ENCODE peak calls at places on chromosome 12, in five cellular contexts. V is HCT116, G is K562, P is H1, D is HepG2. J is an unnamed sample.

GRCh38 chr12:66898700-66899469 is 220.0 kb upstream of the GRIP1 start:
- DNase-seq in V (no peak), G (no peak), P (no peak), D (no peak), J (no peak)

GRCh38 chr12:2294651-2295475 is 242.1 kb downstream of the CACNA1C start:
- DNase-seq in V (no peak), G (no peak), P (no peak), D (no peak), J (no peak)

GRCh38 chr12:127621366-127621765 is 645.6 kb upstream of the TMEM132C start:
- DNase-seq in V (no peak), G (no peak), P (no peak), D (no peak), J (no peak)

GRCh38 chr12:81257952-81258551 is 180.2 kb downstream of the ACSS3 start:
- DNase-seq in V (peak), G (no peak), P (no peak), D (peak), J (peak)

GRCh38 chr12:95265765-95266164 is 48.2 kb downstream of the VEZT start:
- DNase-seq in V (no peak), G (no peak), P (no peak), D (no peak), J (no peak)

GRCh38 chr12:34290191-34290995 is 268.1 kb downstream of the ALG10 start:
- DNase-seq in V (no peak), G (no peak), P (no peak), D (no peak), J (no peak)

GRCh38 chr12:20863056-20863455 is 52.6 kb downstream of the SLCO1B3 start:
- DNase-seq in V (no peak), G (no peak), P (no peak), D (no peak), J (no peak)

GRCh38 chr12:113246478-113247122 is 25.3 kb downstream of the TPCN1 start:
- DNase-seq in V (no peak), G (no peak), P (no peak), D (peak), J (no peak)

GRCh38 chr12:71533703-71534102 is 94.1 kb downstream of the LGR5 start:
- DNase-seq in V (no peak), G (no peak), P (no peak), D (no peak), J (no peak)

GRCh38 chr12:52199294-52199920 is 7.6 kb upstream of the KRT80 start:
- DNase-seq in V (no peak), G (no peak), P (no peak), D (no peak), J (no peak)

GRCh38 chr12:125065753-125066570 is 727 bp downstream of the AACS start:
- DNase-seq in V (no peak), G (no peak), P (no peak), D (no peak), J (no peak)
- TF ChIP-seq ZNF274 in V (no peak), G (no peak), P (no peak), D (no peak), J (no peak)

GRCh38 chr12:47741340-47741703 is 16.0 kb upstream of the ENDOU start:
- DNase-seq in V (peak), G (no peak), P (no peak), D (no peak), J (no peak)
- TF ChIP-seq ZNF274 in V (no peak), G (no peak), P (no peak), D (no peak), J (no peak)

GRCh38 chr12:13749380-13749779 is 232.0 kb downstream of the GRIN2B start:
- DNase-seq in V (no peak), G (no peak), P (peak), D (no peak), J (peak)
- TF ChIP-seq ZNF274 in V (no peak), G (no peak), P (no peak), D (no peak), J (no peak)

GRCh38 chr12:91588874-91589454 is 406.3 kb upstream of the DCN start:
- DNase-seq in V (no peak), G (no peak), P (no peak), D (no peak), J (no peak)

GRCh38 chr12:91594715-91595114 is 412.1 kb upstream of the DCN start:
- DNase-seq in V (no peak), G (no peak), P (no peak), D (no peak), J (no peak)

DNA sequence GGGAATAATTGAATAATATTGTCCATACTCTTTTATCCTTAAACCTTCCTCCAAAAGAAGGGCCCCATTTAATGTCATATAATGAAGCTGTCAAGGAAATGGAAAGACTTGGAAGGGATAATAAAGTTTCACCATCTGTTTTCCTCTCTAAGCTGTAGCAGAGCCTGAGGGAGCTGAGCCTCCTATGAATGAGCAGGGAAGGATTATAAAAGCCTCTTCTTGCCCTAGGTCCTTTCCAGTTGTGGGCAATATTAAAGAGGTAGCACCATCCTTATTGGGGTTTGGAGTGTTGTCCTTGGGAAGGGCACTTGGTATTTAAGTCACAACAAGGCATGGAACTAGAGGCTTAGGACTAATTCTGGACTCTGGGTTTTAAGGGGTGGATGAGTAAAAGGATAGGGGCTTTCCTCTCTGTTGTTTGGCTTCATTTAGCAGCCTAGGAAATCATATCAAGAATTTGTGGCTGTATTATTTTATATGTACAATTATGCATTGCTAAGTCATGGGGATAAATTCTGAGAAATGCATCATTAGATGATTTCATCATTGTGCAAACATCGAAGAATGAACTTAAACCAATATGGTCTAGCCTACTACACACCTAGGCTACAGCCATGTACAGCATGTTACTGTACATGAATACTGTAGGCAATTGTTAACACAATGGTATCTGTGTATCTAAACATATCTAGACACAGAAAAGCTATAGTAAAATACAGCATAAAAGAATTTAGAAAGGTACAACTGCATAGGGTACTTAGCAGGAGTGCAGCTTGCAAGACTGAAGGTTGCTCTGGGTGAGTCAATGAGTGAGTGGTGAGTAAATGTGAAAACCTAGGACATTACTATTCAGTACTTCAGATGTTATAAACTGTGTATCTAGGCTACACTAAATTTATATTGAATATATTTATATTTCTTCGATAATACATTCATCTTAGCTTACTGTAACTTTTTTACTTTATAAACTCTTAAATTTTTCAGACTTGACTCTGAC is 408.7 kb upstream of the DCN start:
- DNase-seq in V (no peak), G (no peak), P (no peak), D (no peak), J (no peak)
- TF ChIP-seq ZNF274 in V (no peak), G (no peak), P (no peak), D (no peak), J (no peak)

GRCh38 chr12:65004270-65004669 is 116.8 kb downstream of the WIF1 start:
- DNase-seq in V (no peak), G (no peak), P (no peak), D (no peak), J (no peak)
- TF ChIP-seq ZNF274 in V (no peak), G (no peak), P (no peak), D (no peak), J (no peak)

GRCh38 chr12:100573499-100574261 is at the start of gene GAS2L3:
- DNase-seq in V (peak), G (peak), P (peak), D (peak), J (peak)

GRCh38 chr12:100573168-100573498 is 351 bp upstream of the GAS2L3 start:
- DNase-seq in V (no peak), G (no peak), P (no peak), D (no peak), J (no peak)

GRCh38 chr12:100572184-100572583 is 1.3 kb upstream of the GAS2L3 start:
- DNase-seq in V (no peak), G (no peak), P (no peak), D (no peak), J (no peak)

GRCh38 chr12:100576311-100577036 is 3.0 kb downstream of the GAS2L3 start:
- DNase-seq in V (peak), G (peak), P (no peak), D (no peak), J (no peak)

DNA sequence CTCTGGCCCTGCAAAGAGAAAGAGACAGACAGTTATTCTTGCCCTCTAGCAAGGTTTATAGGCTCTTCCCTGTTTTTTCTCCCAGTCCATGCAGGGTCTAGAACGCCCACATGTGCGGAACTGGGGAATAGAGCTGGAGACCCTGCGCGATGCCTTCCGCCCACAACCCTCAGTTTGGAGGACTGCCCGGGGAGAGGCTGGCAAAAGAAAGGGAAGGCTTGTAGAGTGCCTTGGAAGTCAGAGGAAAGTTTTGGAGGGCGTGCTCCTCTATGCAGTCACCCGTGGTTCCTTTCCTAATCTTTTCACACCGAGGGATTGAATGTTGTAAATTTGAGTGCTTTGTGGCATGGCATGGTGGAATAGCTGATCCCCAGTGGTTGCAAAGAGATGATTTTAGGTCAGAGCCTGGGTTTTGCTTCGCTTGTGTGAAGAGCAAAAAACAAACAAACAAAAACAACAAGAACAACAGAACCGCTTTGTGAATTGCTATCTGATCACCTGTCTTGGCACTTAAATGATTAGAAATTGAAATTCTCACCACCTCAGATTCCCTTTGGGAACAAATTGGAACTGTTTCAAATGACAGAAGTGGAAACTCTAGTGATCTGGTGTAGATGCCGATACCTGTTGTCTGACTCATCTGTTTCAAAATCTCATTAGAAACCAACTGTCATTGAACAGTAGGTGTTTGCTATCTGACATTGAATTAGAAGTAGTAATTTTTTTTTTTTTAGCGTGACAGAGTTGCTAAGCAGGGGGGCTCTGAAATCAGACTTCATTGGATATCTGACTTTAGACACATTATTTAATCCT is 984 bp downstream of the GAS2L3 start:
- DNase-seq in V (no peak), G (no peak), P (no peak), D (no peak), J (no peak)
- TF ChIP-seq ZNF274 in V (no peak), G (no peak), P (no peak), D (no peak), J (no peak)

GRCh38 chr12:63149884-63150254 is 1.1 kb downstream of the AVPR1A start:
- DNase-seq in V (no peak), G (no peak), P (no peak), D (no peak), J (no peak)

GRCh38 chr12:63151061-63151897 is at the start of gene AVPR1A:
- DNase-seq in V (no peak), G (no peak), P (no peak), D (no peak), J (peak)

GRCh38 chr12:63154560-63154959 is 3.6 kb upstream of the AVPR1A start:
- DNase-seq in V (no peak), G (no peak), P (no peak), D (no peak), J (no peak)

GRCh38 chr12:63151898-63152700 is 1.1 kb upstream of the AVPR1A start:
- DNase-seq in V (peak), G (peak), P (peak), D (peak), J (peak)

GRCh38 chr12:63150255-63151060 is 543 bp downstream of the AVPR1A start:
- DNase-seq in V (no peak), G (no peak), P (peak), D (no peak), J (peak)
- TF ChIP-seq ZNF274 in V (no peak), G (no peak), P (no peak), D (no peak), J (no peak)

DNA sequence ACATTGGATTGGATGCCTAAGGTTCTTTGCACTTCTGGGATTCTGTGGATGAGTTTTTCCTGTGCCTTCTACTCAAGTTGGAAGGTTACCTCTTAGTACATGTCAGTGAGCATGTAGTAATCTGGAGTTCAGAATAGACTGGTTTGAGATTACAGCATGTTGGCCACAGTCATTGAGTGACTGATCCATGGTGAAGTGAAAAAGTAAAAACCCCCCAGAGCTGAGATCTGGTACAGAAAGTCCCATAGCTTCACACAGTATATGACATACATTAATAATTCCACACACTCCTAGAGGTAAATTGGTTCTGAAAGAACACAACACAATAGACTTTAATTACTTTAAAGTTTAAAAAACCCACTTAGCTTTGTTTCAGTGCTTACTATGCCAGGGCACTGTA is 11.9 kb upstream of the CCND2 start:
- DNase-seq in V (no peak), G (no peak), P (no peak), D (no peak), J (no peak)
- TF ChIP-seq ZNF274 in V (no peak), G (no peak), P (no peak), D (no peak), J (no peak)

GRCh38 chr12:118548887-118549286 is 172.5 kb downstream of the SUDS3 start:
- DNase-seq in V (no peak), G (no peak), P (no peak), D (no peak), J (no peak)

GRCh38 chr12:118541071-118541470 is 164.7 kb downstream of the SUDS3 start:
- DNase-seq in V (no peak), G (no peak), P (no peak), D (no peak), J (no peak)

GRCh38 chr12:118541945-118542344 is 165.6 kb downstream of the SUDS3 start:
- DNase-seq in V (peak), G (peak), P (no peak), D (no peak), J (no peak)

GRCh38 chr12:118543651-118544050 is 167.3 kb downstream of the SUDS3 start:
- DNase-seq in V (no peak), G (no peak), P (no peak), D (no peak), J (no peak)

DNA sequence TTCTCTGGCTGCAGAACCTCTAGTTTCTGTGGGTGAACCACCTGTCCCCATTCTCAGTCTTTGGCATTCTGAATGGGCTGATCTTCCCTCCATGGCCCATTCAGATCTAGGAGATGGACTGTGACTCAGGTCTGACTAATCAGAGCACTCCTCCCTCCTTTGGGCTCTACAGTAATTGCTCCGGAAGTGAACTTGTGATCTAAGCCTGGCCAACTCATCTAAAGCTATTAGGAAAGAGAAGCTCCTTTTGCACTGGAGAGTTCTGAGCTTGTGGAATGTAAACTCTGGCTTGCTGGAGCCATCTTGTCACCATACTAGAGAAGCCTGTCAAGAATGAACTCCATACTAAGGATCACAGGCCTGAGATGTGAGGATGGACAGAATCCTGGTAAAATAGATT is 168.2 kb downstream of the SUDS3 start:
- DNase-seq in V (peak), G (no peak), P (no peak), D (peak), J (no peak)
- TF ChIP-seq ZNF274 in V (no peak), G (no peak), P (no peak), D (no peak), J (no peak)

J was measured in NT2/D1.